ENCODE peak calls at places on chromosome 18, in five cellular contexts. G is HuH-7.5, F is T-cell, V is HCEC 1CT, R is NCI-H460. H is an unnamed sample.

GRCh38 chr18:40832362-40832761 is 1122.7 kb upstream of the PIK3C3 start:
- DNase-seq in G (no peak), F (no peak), V (no peak), R (no peak), H (no peak)

GRCh38 chr18:7452331-7452730 is 114.8 kb upstream of the PTPRM start:
- DNase-seq in G (peak; percentile 43), F (no peak), V (peak; percentile 22), R (peak; percentile 43), H (no peak)

GRCh38 chr18:35435420-35435819 is 58.3 kb upstream of the ZNF396 start:
- DNase-seq in G (no peak), F (no peak), V (no peak), R (no peak), H (no peak)

GRCh38 chr18:44882163-44882881 is 201.6 kb downstream of the SETBP1 start:
- DNase-seq in G (no peak), F (no peak), V (no peak), R (no peak), H (no peak)

GRCh38 chr18:58058720-58059119 is 14.7 kb downstream of the NEDD4L start:
- DNase-seq in G (no peak), F (no peak), V (peak; percentile 14), R (no peak), H (no peak)

GRCh38 chr18:26290388-26290787 is 64.1 kb downstream of the TAF4B start:
- DNase-seq in G (no peak), F (no peak), V (no peak), R (no peak), H (no peak)

GRCh38 chr18:36704656-36705055 is 124.1 kb downstream of the TPGS2 start:
- DNase-seq in G (no peak), F (no peak), V (no peak), R (no peak), H (no peak)

GRCh38 chr18:13878858-13879257 is 36.5 kb downstream of the MC2R start:
- DNase-seq in G (no peak), F (no peak), V (no peak), R (no peak), H (no peak)

GRCh38 chr18:48825101-48825745 is 125.5 kb downstream of the SMAD7 start:
- DNase-seq in G (no peak), F (no peak), V (no peak), R (no peak), H (peak; percentile 10)